ENCODE peak calls at places on chromosomes 3 and 15, in eight cellular contexts. E, U, O, K, D, Y, J and W are unnamed samples. For H3K36me3, the result is how much of the 10 kb centered on the place peaks cover.

GRCh38 chr15:92430067-92430435 is 36.4 kb downstream of the ST8SIA2 start:
- DNase-seq in E (no peak), U (no peak), O (no peak), K (no peak), D (no peak), Y (no peak), J (no peak), W (no peak)

GRCh38 chr15:25939122-25939521 is 76.0 kb upstream of the ATP10A start:
- DNase-seq in E (no peak), U (no peak), O (no peak), K (no peak), D (no peak), Y (peak), J (no peak), W (peak)

GRCh38 chr3:45817788-45818523 is 21.6 kb upstream of the SLC6A20 start:
- DNase-seq in E (peak), U (peak), O (no peak), K (no peak), D (peak), Y (peak), J (peak), W (no peak)

GRCh38 chr3:42830437-42831320 is 21.4 kb downstream of the ACKR2 start:
- DNase-seq in E (no peak), U (no peak), O (no peak), K (no peak), D (no peak), Y (peak), J (peak), W (no peak)

GRCh38 chr3:78086150-78086549 is 1046.3 kb downstream of the ROBO2 start:
- DNase-seq in E (no peak), U (no peak), O (no peak), K (no peak), D (no peak), Y (peak), J (peak), W (no peak)

GRCh38 chr3:39809181-39809994 is at the start of gene MYRIP:
- DNase-seq in E (no peak), U (peak), O (peak), K (peak), D (peak), Y (no peak), J (no peak), W (peak)

GRCh38 chr15:67997996-67998395 is 56.1 kb upstream of the PIAS1 start:
- DNase-seq in E (no peak), U (no peak), O (no peak), K (peak), D (no peak), Y (peak), J (peak), W (no peak)

GRCh38 chr3:172811099-172811498 is 60.6 kb downstream of the ECT2 start:
- DNase-seq in E (no peak), U (no peak), O (no peak), K (no peak), D (no peak), Y (no peak), J (no peak), W (no peak)

GRCh38 chr15:82081904-82082810 is 36.3 kb upstream of the MEX3B start:
- DNase-seq in E (no peak), U (no peak), O (no peak), K (no peak), D (no peak), Y (peak), J (peak), W (no peak)

GRCh38 chr3:39404943-39405686 is 1.4 kb upstream of the RPSA start:
- DNase-seq in E (no peak), U (no peak), O (no peak), K (no peak), D (no peak), Y (no peak), J (no peak), W (no peak)

GRCh38 chr3:28114893-28115292 is 126.5 kb upstream of the CMC1 start:
- DNase-seq in E (no peak), U (no peak), O (no peak), K (no peak), D (peak), Y (no peak), J (no peak), W (no peak)

GRCh38 chr15:70063284-70063991 is 34.3 kb downstream of the TLE3 start:
- DNase-seq in E (no peak), U (peak), O (no peak), K (no peak), D (no peak), Y (no peak), J (no peak), W (no peak)

GRCh38 chr3:106446271-106446670 is 577.5 kb upstream of the CBLB start:
- DNase-seq in E (no peak), U (no peak), O (no peak), K (no peak), D (no peak), Y (no peak), J (no peak), W (no peak)

GRCh38 chr3:174533286-174533685 is 325.8 kb upstream of the NAALADL2 start:
- DNase-seq in E (no peak), U (no peak), O (no peak), K (no peak), D (no peak), Y (peak), J (peak), W (no peak)

GRCh38 chr3:45555666-45556065 is 38.9 kb upstream of the LIMD1 start:
- DNase-seq in E (no peak), U (no peak), O (no peak), K (no peak), D (no peak), Y (no peak), J (no peak), W (no peak)

GRCh38 chr3:185959609-185960517 is 22.0 kb upstream of the TRA2B start:
- DNase-seq in E (no peak), U (no peak), O (no peak), K (peak), D (no peak), Y (peak), J (peak), W (no peak)

GRCh38 chr3:152976232-152976631 is 141.3 kb downstream of the P2RY1 start:
- DNase-seq in E (no peak), U (no peak), O (no peak), K (no peak), D (no peak), Y (no peak), J (no peak), W (no peak)

GRCh38 chr15:70320077-70320830 is 222.5 kb upstream of the TLE3 start:
- DNase-seq in E (no peak), U (no peak), O (no peak), K (no peak), D (peak), Y (no peak), J (no peak), W (no peak)

GRCh38 chr3:106534206-106534605 is 665.4 kb upstream of the CBLB start:
- DNase-seq in E (no peak), U (no peak), O (no peak), K (no peak), D (no peak), Y (no peak), J (peak), W (no peak)

GRCh38 chr3:133512416-133513089 is 60.9 kb upstream of the CDV3 start:
- DNase-seq in E (no peak), U (peak), O (no peak), K (no peak), D (no peak), Y (no peak), J (no peak), W (no peak)

GRCh38 chr3:182389041-182389815 is 404.1 kb upstream of the ATP11B start:
- DNase-seq in E (no peak), U (no peak), O (no peak), K (no peak), D (peak), Y (no peak), J (peak), W (no peak)

GRCh38 chr3:62875103-62876002 is at the start of gene CADPS:
- DNase-seq in E (no peak), U (no peak), O (peak), K (peak), D (no peak), Y (peak), J (no peak), W (peak)

GRCh38 chr3:15438988-15439387 is 11.6 kb downstream of the EAF1 start:
- DNase-seq in E (no peak), U (no peak), O (no peak), K (no peak), D (no peak), Y (peak), J (peak), W (no peak)

GRCh38 chr15:74957301-74958035 is 896 bp upstream of the RPP25 start:
- DNase-seq in E (no peak), U (peak), O (peak), K (peak), D (no peak), Y (no peak), J (no peak), W (no peak)

GRCh38 chr3:172289583-172289982 is 158.7 kb downstream of the GHSR start:
- DNase-seq in E (no peak), U (no peak), O (peak), K (no peak), D (no peak), Y (no peak), J (no peak), W (peak)

GRCh38 chr3:143252931-143253330 is 133.4 kb downstream of the CHST2 start:
- DNase-seq in E (no peak), U (no peak), O (no peak), K (no peak), D (no peak), Y (no peak), J (peak), W (no peak)

GRCh38 chr15:101151286-101151685 is 100.6 kb downstream of the CHSY1 start:
- DNase-seq in E (no peak), U (no peak), O (no peak), K (no peak), D (no peak), Y (no peak), J (no peak), W (no peak)

GRCh38 chr3:170467560-170467959 is 48.9 kb downstream of the CLDN11 start:
- DNase-seq in E (no peak), U (no peak), O (no peak), K (no peak), D (no peak), Y (no peak), J (no peak), W (no peak)

GRCh38 chr3:194740859-194741486 is 55.3 kb downstream of the FAM43A start:
- DNase-seq in E (no peak), U (no peak), O (no peak), K (no peak), D (no peak), Y (peak), J (peak), W (no peak)

GRCh38 chr3:14209596-14210280 is 31.1 kb downstream of the LSM3 start:
- DNase-seq in E (no peak), U (no peak), O (no peak), K (no peak), D (no peak), Y (peak), J (no peak), W (no peak)

GRCh38 chr3:52030725-52031330 is 25.5 kb downstream of the DUSP7 start:
- DNase-seq in E (no peak), U (no peak), O (no peak), K (no peak), D (no peak), Y (no peak), J (peak), W (no peak)

GRCh38 chr3:52031896-52032295 is 24.5 kb downstream of the DUSP7 start:
- DNase-seq in E (no peak), U (no peak), O (no peak), K (no peak), D (no peak), Y (no peak), J (no peak), W (no peak)

GRCh38 chr3:52034212-52034611 is 22.2 kb downstream of the DUSP7 start:
- DNase-seq in E (no peak), U (no peak), O (no peak), K (no peak), D (no peak), Y (no peak), J (no peak), W (no peak)

GRCh38 chr3:52034651-52035050 is 21.7 kb downstream of the DUSP7 start:
- DNase-seq in E (no peak), U (no peak), O (no peak), K (no peak), D (no peak), Y (no peak), J (no peak), W (no peak)

DNA sequence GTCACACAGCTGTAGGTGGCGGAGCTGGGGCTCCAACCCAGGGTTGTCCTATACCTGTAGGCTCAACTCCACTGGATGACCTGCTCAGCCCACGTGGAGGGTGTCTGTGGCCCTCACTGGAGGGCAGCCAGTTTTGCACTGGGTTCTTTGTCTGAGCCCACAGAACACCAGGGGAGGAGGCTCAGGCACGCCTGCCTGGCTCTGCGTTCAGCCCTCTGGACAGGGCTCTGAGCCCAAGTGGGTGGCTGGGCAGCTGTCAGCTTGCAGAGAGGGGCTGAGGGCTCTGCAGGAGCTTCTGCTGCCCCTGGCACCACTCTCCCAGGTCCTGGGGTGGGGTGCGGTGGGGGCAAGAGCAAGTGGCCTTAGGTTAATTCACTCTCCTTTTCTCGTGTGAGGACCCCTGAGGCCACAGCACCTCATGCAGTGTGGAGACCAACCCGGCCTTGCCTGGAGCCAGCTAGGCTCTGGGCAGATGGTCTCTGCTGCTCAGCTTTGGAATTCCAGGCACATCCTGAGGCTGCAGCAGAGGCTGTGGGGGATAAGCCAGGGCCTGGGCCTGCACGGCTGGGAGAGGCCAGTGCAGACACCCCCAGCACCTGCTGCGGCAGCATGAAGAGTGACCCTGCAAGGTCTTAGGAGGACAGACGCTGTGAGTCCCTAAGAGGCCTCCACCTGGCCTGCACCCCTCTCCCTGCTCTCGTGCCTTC is 23.5 kb downstream of the DUSP7 start:
- DNase-seq in E (no peak), U (no peak), O (no peak), K (no peak), D (no peak), Y (no peak), J (no peak), W (no peak)
- H3K36me3 ChIP-seq in E (under half), U (under half), O (under half), K (under half), D (under half), Y (under half), J (under half), W (under half)

GRCh38 chr3:155491696-155492095 is 198.2 kb upstream of the STRIT1 start:
- DNase-seq in E (no peak), U (no peak), O (no peak), K (no peak), D (no peak), Y (no peak), J (no peak), W (no peak)
- TF ChIP-seq CTCF in E (peak), U (no peak), O (no peak), K (no peak), D (no peak), Y (no peak), J (peak), W (no peak)

GRCh38 chr15:97960364-97961066 is at the start of gene ARRDC4:
- DNase-seq in E (peak), U (peak), O (peak), K (peak), D (peak), Y (peak), J (peak), W (peak)
- H3K4me3 ChIP-seq in E (peak), U (peak), O (peak), K (peak), D (peak), Y (peak), J (peak), W (no peak)

GRCh38 chr3:132404276-132404675 is 13.0 kb upstream of the DNAJC13 start:
- DNase-seq in E (no peak), U (no peak), O (no peak), K (no peak), D (no peak), Y (peak), J (no peak), W (no peak)
- H3K36me3 ChIP-seq in E (under half), U (under half), O (under half), K (under half), D (under half), Y (under half), J (under half), W (under half)

DNA sequence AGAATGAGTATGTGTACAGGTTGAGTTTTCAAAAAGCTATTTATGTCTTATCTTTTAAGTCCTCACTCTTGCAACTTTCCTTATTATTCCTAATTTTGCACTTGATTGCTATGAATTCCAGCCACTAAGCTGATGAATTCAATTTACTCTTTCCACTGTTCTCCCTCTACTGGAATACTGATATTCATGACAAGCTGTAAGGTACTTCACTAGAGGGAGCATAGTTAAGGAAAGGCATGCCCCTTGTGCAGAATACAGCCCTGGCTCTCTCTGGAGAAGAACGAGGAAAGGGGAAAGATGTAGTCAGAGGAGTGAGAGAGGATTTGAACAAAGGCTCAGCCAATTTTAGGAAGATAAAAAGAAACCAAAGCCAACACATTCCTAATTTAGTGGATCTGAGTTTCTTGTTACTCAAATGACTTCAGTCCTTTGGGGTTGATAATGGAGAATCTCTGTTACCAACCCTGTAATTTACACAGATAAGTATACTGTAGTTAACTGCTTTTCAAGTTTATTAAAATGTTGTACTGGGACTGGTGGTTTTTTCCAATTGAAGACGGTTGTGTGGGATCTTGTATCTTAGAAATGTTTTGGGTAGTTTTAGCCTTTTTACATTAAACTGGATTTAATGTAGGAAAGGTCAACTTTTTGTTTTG is 4.0 kb downstream of the SCAANT1 start:
- DNase-seq in E (no peak), U (no peak), O (no peak), K (no peak), D (no peak), Y (peak), J (no peak), W (no peak)
- TF ChIP-seq CTCF in E (peak), U (no peak), O (peak), K (no peak), D (no peak), Y (peak), J (no peak), W (no peak)

DNA sequence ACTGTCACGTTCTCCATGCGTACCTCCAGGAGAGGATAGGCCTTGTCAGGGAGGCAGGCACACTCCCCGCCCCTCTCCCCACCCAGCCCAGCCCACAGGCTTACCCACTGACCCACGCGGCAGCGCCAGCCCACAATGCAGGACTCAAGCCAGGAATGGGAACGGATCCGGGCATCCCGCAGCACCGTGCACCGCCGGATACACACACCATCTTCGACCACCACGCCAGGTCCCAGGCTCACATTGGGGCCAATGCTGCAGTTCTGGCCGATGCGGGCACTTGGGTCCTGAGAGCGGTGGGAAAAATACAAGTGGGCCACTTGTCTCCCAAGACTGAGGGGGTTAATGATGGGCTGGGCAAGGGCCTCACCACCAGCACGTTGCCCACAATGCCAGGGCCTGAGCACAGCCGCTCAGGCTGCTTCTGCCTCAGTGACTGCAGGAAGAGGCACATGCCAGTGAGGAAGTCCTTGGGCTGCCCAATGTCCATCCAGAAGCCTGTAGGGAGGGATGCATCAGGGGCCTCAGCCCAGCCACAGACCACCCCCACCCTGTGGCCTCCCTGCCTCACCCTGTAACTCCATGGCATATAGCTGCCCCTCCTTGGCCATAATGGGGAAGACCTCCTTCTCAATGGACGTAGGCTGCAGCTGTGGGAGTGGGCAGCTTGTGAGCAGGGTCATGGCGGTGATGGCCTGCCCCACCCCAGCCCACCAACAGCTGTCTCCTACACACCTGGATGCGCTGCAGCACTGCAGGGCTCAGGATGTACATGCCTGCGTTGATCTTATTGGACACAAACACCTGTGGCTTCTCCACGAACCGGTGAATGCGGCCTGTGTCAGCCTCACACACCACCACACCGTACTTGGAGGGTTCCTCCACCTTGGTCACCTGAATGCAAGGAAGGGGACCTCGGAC is 1.6 kb downstream of the GMPPB start:
- DNase-seq in E (no peak), U (peak), O (no peak), K (no peak), D (no peak), Y (no peak), J (no peak), W (peak)
- H3K4me3 ChIP-seq in E (peak), U (no peak), O (peak), K (peak), D (peak), Y (peak), J (no peak), W (peak)